ENCODE peak calls at places on chromosomes 12 and 14, in six cellular contexts. K, N, B, I, T and P are unnamed samples.

GRCh38 chr12:53551889-53552291 is 44.6 kb upstream of the NPFF start:
- DNase-seq in K (no peak), N (no peak), B (no peak), I (no peak), T (peak), P (no peak)

GRCh38 chr12:50222275-50222783 is 55.2 kb upstream of the CERS5 start:
- DNase-seq in K (peak), N (no peak), B (peak), I (no peak), T (peak), P (peak)

GRCh38 chr12:79058342-79058741 is 193.8 kb downstream of the SYT1 start:
- DNase-seq in K (no peak), N (no peak), B (no peak), I (no peak), T (no peak), P (no peak)

GRCh38 chr14:101120636-101121398 is 217.3 kb upstream of the RTL1 start:
- DNase-seq in K (peak), N (no peak), B (peak), I (peak), T (peak), P (peak)

GRCh38 chr12:48032597-48032996 is 28.3 kb upstream of the COL2A1 start:
- DNase-seq in K (no peak), N (no peak), B (no peak), I (no peak), T (no peak), P (no peak)

GRCh38 chr12:24592048-24592447 is 356.9 kb downstream of the BCAT1 start:
- DNase-seq in K (no peak), N (no peak), B (no peak), I (no peak), T (no peak), P (no peak)

GRCh38 chr12:60830381-60830780 is 1234.6 kb downstream of the SLC16A7 start:
- DNase-seq in K (no peak), N (no peak), B (no peak), I (no peak), T (no peak), P (no peak)

GRCh38 chr12:108629156-108629555 is 4.5 kb downstream of the SELPLG start:
- DNase-seq in K (no peak), N (no peak), B (peak), I (no peak), T (no peak), P (no peak)

GRCh38 chr12:130521375-130522124 is 183.9 kb downstream of the PIWIL1 start:
- DNase-seq in K (no peak), N (no peak), B (no peak), I (no peak), T (no peak), P (no peak)

GRCh38 chr12:115000038-115000437 is 316.1 kb upstream of the TBX3 start:
- DNase-seq in K (no peak), N (no peak), B (no peak), I (no peak), T (no peak), P (no peak)

GRCh38 chr14:35221462-35221861 is 70.7 kb upstream of the PSMA6 start:
- DNase-seq in K (no peak), N (no peak), B (no peak), I (no peak), T (no peak), P (no peak)

GRCh38 chr12:69309461-69309860 is 38.7 kb upstream of the LYZ start:
- DNase-seq in K (no peak), N (no peak), B (no peak), I (no peak), T (no peak), P (no peak)